ENCODE peak calls at places on chromosomes 12 and 14, in nine cellular contexts. L is GM12865; D is heart right ventricle; G is brain microvascular endothelial cell; F is cardiac fibroblast; Y is fibroblast of lung; K is AG10803; E is CD8-positive, alpha-beta T cell; Q is GM12864. N is an unnamed sample.

GRCh38 chr12:121284551-121285390 is 11.7 kb downstream of the CAMKK2 start:
- DNase-seq in L (no peak), D (no peak), G (no peak), F (peak; percentile 8), Y (no peak), K (peak; percentile 13), E (no peak), Q (no peak), N (no peak)

GRCh38 chr12:53127169-53127568 is 23.9 kb downstream of the SOAT2 start:
- DNase-seq in L (no peak), D (no peak), G (no peak), F (no peak), Y (no peak), K (no peak), E (no peak), Q (no peak), N (no peak)

GRCh38 chr12:132622437-132623071 is 4.0 kb downstream of the P2RX2 start:
- DNase-seq in L (no peak), D (no peak), G (peak; percentile 76), F (peak; percentile 77), Y (peak; percentile 86), K (peak; percentile 70), E (no peak), Q (no peak), N (peak; percentile 31)

GRCh38 chr12:113766880-113767878 is 198.9 kb downstream of the RBM19 start:
- DNase-seq in L (no peak), D (no peak), G (peak; percentile 79), F (peak; percentile 75), Y (peak; percentile 93), K (peak; percentile 84), E (no peak), Q (no peak), N (peak; percentile 28)

GRCh38 chr12:88153959-88154358 is 11.9 kb downstream of the TMTC3 start:
- DNase-seq in L (peak; percentile 26), D (no peak), G (peak; percentile 27), F (peak; percentile 84), Y (peak; percentile 45), K (peak; percentile 64), E (no peak), Q (no peak), N (no peak)

GRCh38 chr12:45934956-45935355 is 55.4 kb downstream of the SCAF11 start:
- DNase-seq in L (no peak), D (no peak), G (no peak), F (no peak), Y (no peak), K (no peak), E (no peak), Q (no peak), N (no peak)

GRCh38 chr12:6540181-6540877 is 6.0 kb downstream of the GAPDH start:
- DNase-seq in L (peak; percentile 53), D (peak; percentile 90), G (peak; percentile 82), F (peak; percentile 97), Y (peak; percentile 95), K (peak; percentile 97), E (peak; percentile 39), Q (no peak), N (peak; percentile 87)

GRCh38 chr14:85479306-85479705 is 50.6 kb upstream of the FLRT2 start:
- DNase-seq in L (no peak), D (no peak), G (no peak), F (no peak), Y (no peak), K (no peak), E (no peak), Q (no peak), N (no peak)

GRCh38 chr12:57005980-57006808 is at the start of gene ZBTB39:
- DNase-seq in L (peak; percentile 79), D (peak; percentile 69), G (peak; percentile 17), F (peak; percentile 36), Y (peak; percentile 51), K (peak; percentile 53), E (peak; percentile 62), Q (no peak), N (no peak)

GRCh38 chr14:73125169-73125588 is 11.1 kb upstream of the PSEN1 start:
- DNase-seq in L (no peak), D (no peak), G (no peak), F (no peak), Y (no peak), K (no peak), E (no peak), Q (no peak), N (no peak)

GRCh38 chr14:92500491-92500941 is 13.1 kb upstream of the RIN3 start:
- DNase-seq in L (no peak), D (peak; percentile 46), G (no peak), F (no peak), Y (peak; percentile 46), K (no peak), E (no peak), Q (no peak), N (no peak)

GRCh38 chr14:102998393-102998792 is 59.0 kb downstream of the CDC42BPB start:
- DNase-seq in L (no peak), D (no peak), G (peak; percentile 61), F (peak; percentile 62), Y (peak; percentile 68), K (no peak), E (no peak), Q (no peak), N (no peak)

DNA sequence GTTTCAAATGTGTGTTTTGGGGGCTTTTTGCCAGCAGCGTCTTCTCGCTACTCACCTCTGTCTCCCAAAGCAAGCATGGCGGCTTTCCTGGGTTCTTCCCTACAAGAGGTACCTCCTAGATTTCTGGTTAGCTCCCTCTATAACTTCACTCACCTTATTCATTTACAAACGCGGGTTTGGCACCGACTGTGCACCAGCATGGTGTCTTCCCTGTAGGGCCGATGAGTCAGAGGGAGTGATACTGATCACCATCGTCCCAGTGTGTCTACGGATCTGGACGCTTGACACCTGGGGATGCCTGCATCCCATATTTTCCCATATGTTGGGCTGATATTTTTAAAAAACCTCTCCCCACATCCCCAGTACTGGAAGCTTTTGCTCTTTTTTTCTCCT is 8.0 kb upstream of the SERPINA12 start:
- DNase-seq in L (no peak), D (no peak), G (no peak), F (no peak), Y (no peak), K (no peak), E (no peak), Q (no peak), N (no peak)
- H3K4me3 ChIP-seq in L (no peak overlapping the region), D (no peak overlapping the region), G (no peak overlapping the region), F (no peak overlapping the region), Y (no peak overlapping the region), K (no peak overlapping the region), E (no peak overlapping the region), Q (no peak overlapping the region), N (no peak overlapping the region)

GRCh38 chr14:52417139-52417538 is 103.0 kb downstream of the PTGER2 start:
- DNase-seq in L (no peak), D (no peak), G (no peak), F (no peak), Y (no peak), K (no peak), E (no peak), Q (no peak), N (no peak)

GRCh38 chr14:52412426-52412825 is 98.3 kb downstream of the PTGER2 start:
- DNase-seq in L (peak; percentile 10), D (no peak), G (no peak), F (no peak), Y (no peak), K (peak; percentile 36), E (no peak), Q (no peak), N (no peak)

GRCh38 chr14:52413729-52414453 is 99.8 kb downstream of the PTGER2 start:
- DNase-seq in L (peak; percentile 21), D (no peak), G (no peak), F (peak; percentile 76), Y (peak; percentile 6), K (peak; percentile 78), E (no peak), Q (no peak), N (peak; percentile 53)
- H3K4me3 ChIP-seq in L (no peak overlapping the region), D (no peak overlapping the region), G (no peak overlapping the region), F (no peak overlapping the region), Y (peak overlapping the region; percentile 42), K (no peak overlapping the region), E (no peak overlapping the region), Q (no peak overlapping the region), N (no peak overlapping the region)

GRCh38 chr12:81080431-81080983 is 2.6 kb downstream of the ACSS3 start:
- DNase-seq in L (no peak), D (no peak), G (no peak), F (peak; percentile 52), Y (peak; percentile 57), K (peak; percentile 6), E (no peak), Q (no peak), N (no peak)

GRCh38 chr12:81078469-81079196 is 754 bp downstream of the ACSS3 start:
- DNase-seq in L (no peak), D (no peak), G (peak; percentile 55), F (peak; percentile 73), Y (peak; percentile 77), K (peak; percentile 34), E (no peak), Q (no peak), N (no peak)

GRCh38 chr12:81077686-81078441 is at the start of gene ACSS3:
- DNase-seq in L (no peak), D (peak; percentile 65), G (peak; percentile 12), F (peak; percentile 32), Y (peak; percentile 60), K (peak; percentile 28), E (no peak), Q (no peak), N (no peak)

GRCh38 chr12:81077329-81077685 is 572 bp upstream of the ACSS3 start:
- DNase-seq in L (no peak), D (peak; percentile 30), G (peak; percentile 10), F (peak; percentile 17), Y (peak; percentile 61), K (peak; percentile 25), E (no peak), Q (no peak), N (no peak)

GRCh38 chr12:81079280-81080076 is 1.6 kb downstream of the ACSS3 start:
- DNase-seq in L (no peak), D (no peak), G (no peak), F (no peak), Y (no peak), K (no peak), E (no peak), Q (no peak), N (no peak)
- H3K4me3 ChIP-seq in L (no peak overlapping the region), D (peak overlapping the region; percentile 80), G (no peak overlapping the region), F (no peak overlapping the region), Y (peak overlapping the region; percentile 83), K (no peak overlapping the region), E (no peak overlapping the region), Q (no peak overlapping the region), N (peak overlapping the region; percentile 56)

GRCh38 chr14:61280092-61280525 is 1.0 kb downstream of the TMEM30B start:
- DNase-seq in L (no peak), D (no peak), G (no peak), F (no peak), Y (no peak), K (no peak), E (no peak), Q (no peak), N (no peak)
- H3K4me3 ChIP-seq in L (no peak overlapping the region), D (peak overlapping the region; percentile 64), G (peak overlapping the region; percentile 51), F (peak overlapping the region; percentile 30), Y (no peak overlapping the region), K (no peak overlapping the region), E (peak overlapping the region; percentile 66), Q (peak overlapping the region; percentile 49), N (peak overlapping the region; percentile 34)

DNA sequence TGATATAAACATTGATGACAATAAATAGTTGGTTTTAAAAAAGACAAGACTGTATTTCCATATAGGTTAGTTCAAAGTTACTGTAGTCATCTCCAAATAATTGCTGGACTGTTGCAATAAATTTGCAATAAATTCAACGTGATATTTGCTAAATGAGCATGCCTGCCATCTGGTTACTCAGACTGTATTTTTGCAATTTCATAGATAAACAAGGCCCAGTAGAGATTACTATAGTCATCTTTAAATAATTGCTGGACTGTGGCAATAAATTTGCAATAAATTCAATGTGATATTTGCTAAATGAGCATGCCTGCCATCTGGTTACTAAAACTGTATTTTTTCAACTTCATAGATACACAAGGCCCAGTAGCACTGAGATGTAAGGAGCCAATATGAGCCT is 5.7 kb downstream of the NTN4 start:
- DNase-seq in L (no peak), D (no peak), G (no peak), F (peak; percentile 67), Y (no peak), K (peak; percentile 71), E (no peak), Q (no peak), N (no peak)
- H3K4me3 ChIP-seq in L (no peak overlapping the region), D (peak overlapping the region; percentile 11), G (no peak overlapping the region), F (no peak overlapping the region), Y (no peak overlapping the region), K (no peak overlapping the region), E (no peak overlapping the region), Q (no peak overlapping the region), N (no peak overlapping the region)

N was measured in BJ.